ENCODE peak calls at places on chromosomes 16 and 17, in nine cellular contexts. H is tibial nerve, V is cardiac muscle cell, S is heart right ventricle, T is spleen, K is mucosa of descending colon, P is RWPE2, M is esophagus squamous epithelium, J is hepatocyte. B is an unnamed sample.

GRCh38 chr17:57135748-57136342 is 50.8 kb downstream of the AKAP1 start:
- DNase-seq in H (no peak), V (no peak), S (no peak), T (no peak), K (no peak), P (no peak), M (no peak), J (no peak), B (no peak)

GRCh38 chr17:59378621-59379194 is 47.3 kb downstream of the YPEL2 start:
- DNase-seq in H (no peak), V (peak), S (no peak), T (no peak), K (no peak), P (no peak), M (no peak), J (no peak), B (peak)

GRCh38 chr16:66127459-66128362 is 238.8 kb upstream of the CDH5 start:
- DNase-seq in H (peak), V (peak), S (peak), T (no peak), K (no peak), P (no peak), M (no peak), J (no peak), B (no peak)

GRCh38 chr17:152860-153420 is 15.6 kb downstream of the SCGB1C2 start:
- DNase-seq in H (no peak), V (no peak), S (no peak), T (peak), K (no peak), P (peak), M (no peak), J (no peak), B (no peak)

GRCh38 chr16:87576191-87576590 is 26.1 kb upstream of the JPH3 start:
- DNase-seq in H (no peak), V (no peak), S (no peak), T (no peak), K (no peak), P (no peak), M (no peak), J (no peak), B (no peak)

GRCh38 chr16:53111078-53111776 is 56.4 kb downstream of the CHD9 start:
- DNase-seq in H (no peak), V (peak), S (no peak), T (no peak), K (no peak), P (no peak), M (no peak), J (no peak), B (no peak)

GRCh38 chr16:2779978-2780898 is 3.2 kb upstream of the ELOB start:
- DNase-seq in H (no peak), V (no peak), S (no peak), T (peak), K (no peak), P (peak), M (no peak), J (no peak), B (no peak)

GRCh38 chr17:59714255-59714654 is 6.8 kb downstream of the VMP1 start:
- DNase-seq in H (no peak), V (no peak), S (no peak), T (no peak), K (no peak), P (no peak), M (no peak), J (no peak), B (no peak)

GRCh38 chr16:81526935-81527334 is 82.3 kb downstream of the CMIP start:
- DNase-seq in H (no peak), V (peak), S (peak), T (peak), K (peak), P (peak), M (no peak), J (peak), B (no peak)

GRCh38 chr17:29705352-29705751 is 82.6 kb upstream of the CORO6 start:
- DNase-seq in H (no peak), V (no peak), S (no peak), T (no peak), K (no peak), P (no peak), M (no peak), J (no peak), B (no peak)

GRCh38 chr17:81741594-81742452 is 29.7 kb downstream of the SLC25A10 start:
- DNase-seq in H (no peak), V (peak), S (no peak), T (no peak), K (peak), P (peak), M (no peak), J (no peak), B (no peak)

GRCh38 chr16:861446-861845 is 60.9 kb upstream of the GNG13 start:
- DNase-seq in H (no peak), V (no peak), S (no peak), T (peak), K (peak), P (no peak), M (no peak), J (no peak), B (no peak)

GRCh38 chr17:74097461-74098131 is 105.9 kb upstream of the RPL38 start:
- DNase-seq in H (no peak), V (no peak), S (no peak), T (no peak), K (no peak), P (no peak), M (no peak), J (no peak), B (no peak)

GRCh38 chr16:1793578-1794220 is at the start of gene IGFALS:
- DNase-seq in H (no peak), V (no peak), S (no peak), T (no peak), K (peak), P (no peak), M (no peak), J (peak), B (no peak)

GRCh38 chr16:75230471-75231110 is 11.8 kb downstream of the CTRB1 start:
- DNase-seq in H (no peak), V (no peak), S (no peak), T (no peak), K (no peak), P (no peak), M (no peak), J (no peak), B (no peak)

GRCh38 chr17:56499799-56500388 is 93.6 kb upstream of the NOG start:
- DNase-seq in H (peak), V (peak), S (no peak), T (no peak), K (no peak), P (no peak), M (no peak), J (peak), B (peak)

GRCh38 chr17:40495140-40495539 is 6.3 kb downstream of the TNS4 start:
- DNase-seq in H (no peak), V (no peak), S (no peak), T (no peak), K (no peak), P (no peak), M (no peak), J (no peak), B (no peak)

GRCh38 chr17:46769531-46770438 is 48.7 kb downstream of the WNT3 start:
- DNase-seq in H (no peak), V (no peak), S (no peak), T (no peak), K (no peak), P (no peak), M (no peak), J (no peak), B (peak)

GRCh38 chr17:83202002-83203000 is 122.9 kb downstream of the METRNL start:
- DNase-seq in H (peak), V (no peak), S (no peak), T (peak), K (peak), P (peak), M (no peak), J (no peak), B (peak)

GRCh38 chr16:4097826-4098240 is 18.4 kb downstream of the ADCY9 start:
- DNase-seq in H (no peak), V (peak), S (no peak), T (no peak), K (no peak), P (no peak), M (no peak), J (peak), B (no peak)

DNA sequence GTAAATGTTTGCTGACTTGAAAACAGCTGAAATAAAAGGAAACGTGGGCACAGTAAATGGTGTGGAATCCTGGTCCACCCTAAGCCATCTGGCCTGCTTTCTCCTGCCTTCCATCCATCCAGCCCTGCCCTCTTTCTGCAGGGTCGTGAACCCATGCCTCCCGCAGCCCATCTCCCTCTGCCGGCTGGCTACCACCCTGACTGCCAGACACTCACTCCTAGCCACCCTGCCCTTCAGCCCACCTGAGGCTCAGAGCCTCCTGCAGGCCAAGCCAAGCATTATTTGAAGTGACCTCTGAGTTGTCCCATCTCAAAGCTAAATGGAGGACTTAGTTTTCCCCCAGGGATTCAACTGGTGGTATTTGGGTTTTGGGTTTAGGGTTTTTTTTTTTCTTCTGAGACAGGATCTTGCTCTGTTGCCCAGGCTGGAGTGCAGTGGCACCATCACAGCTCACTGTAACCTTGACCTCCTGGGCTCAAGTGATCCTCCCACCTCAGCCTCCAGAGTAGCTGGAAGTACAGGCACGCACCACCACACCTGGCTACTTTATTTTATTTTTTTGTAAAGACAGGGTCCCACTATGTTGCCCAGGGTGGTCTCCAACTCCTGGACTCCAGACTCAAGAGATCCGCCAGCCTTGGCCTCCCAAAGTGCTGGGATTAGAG is 8.4 kb downstream of the ZDHHC1 start:
- DNase-seq in H (no peak), V (no peak), S (no peak), T (no peak), K (no peak), P (no peak), M (no peak), J (no peak), B (no peak)
- TF ChIP-seq CTCF in H (no peak), V (no peak), S (no peak), T (no peak), K (no peak), P (no peak), M (no peak), J (no peak), B (peak)

DNA sequence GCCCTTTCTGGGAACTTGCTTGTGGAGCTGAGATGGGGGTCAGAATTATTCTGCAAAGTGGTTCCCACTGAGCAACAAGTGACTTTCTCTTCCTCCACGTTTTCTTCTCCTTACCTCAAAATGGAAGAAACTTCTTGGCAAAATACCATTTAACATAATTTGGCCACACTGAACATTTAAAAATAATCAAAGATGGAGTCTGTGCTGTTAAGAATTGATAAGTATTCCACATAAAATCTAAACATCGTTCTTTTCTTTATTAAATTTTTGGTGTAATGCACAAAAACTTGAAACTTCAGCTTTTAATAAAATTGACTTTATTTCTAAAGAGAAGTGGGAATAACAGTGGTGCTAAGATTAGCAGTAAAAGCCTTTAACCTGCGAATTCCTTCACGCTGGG is 164.0 kb downstream of the PRKCA start:
- DNase-seq in H (no peak), V (no peak), S (no peak), T (no peak), K (no peak), P (no peak), M (no peak), J (no peak), B (no peak)
- H3K4me3 ChIP-seq in H (peak), V (no peak), S (no peak), T (no peak), K (no peak), P (no peak), M (peak), J (no peak), B (no peak)

GRCh38 chr16:35188288-35189155 is 1729.1 kb downstream of the TP53TG3F start:
- DNase-seq in H (no peak), V (no peak), S (no peak), T (no peak), K (peak), P (no peak), M (no peak), J (no peak), B (no peak)
- TF ChIP-seq CTCF in H (no peak), V (no peak), S (peak), T (no peak), K (no peak), P (peak), M (no peak), J (no peak), B (no peak)

GRCh38 chr16:73671102-73671501 is 623.2 kb upstream of the ZFHX3 start:
- DNase-seq in H (no peak), V (no peak), S (no peak), T (no peak), K (no peak), P (no peak), M (no peak), J (no peak), B (no peak)
- H3K4me3 ChIP-seq in H (no peak), V (no peak), S (no peak), T (no peak), K (no peak), P (no peak), M (no peak), J (no peak), B (no peak)

DNA sequence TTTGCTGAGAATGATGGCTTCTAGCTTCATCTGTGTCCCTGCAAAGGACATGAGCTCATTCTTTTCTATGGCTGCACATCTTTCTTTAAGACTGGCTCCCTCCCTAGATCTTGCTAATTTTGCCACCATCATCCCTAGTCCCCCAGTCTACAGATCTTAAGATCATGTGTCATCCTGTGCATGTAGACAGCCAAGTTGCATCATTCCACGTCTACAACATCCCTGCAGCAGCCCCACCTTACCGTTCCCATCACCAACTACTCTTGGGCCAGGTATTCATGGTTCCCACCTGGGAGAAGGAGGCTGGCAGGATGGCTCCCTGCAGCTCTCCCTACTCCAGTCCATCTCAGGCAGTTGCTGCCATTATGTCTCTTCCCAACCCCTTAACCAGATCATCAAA is 12.3 kb downstream of the CPPED1 start:
- DNase-seq in H (no peak), V (no peak), S (no peak), T (peak), K (no peak), P (no peak), M (no peak), J (no peak), B (no peak)
- TF ChIP-seq CTCF in H (no peak), V (no peak), S (no peak), T (no peak), K (no peak), P (no peak), M (no peak), J (no peak), B (no peak)

GRCh38 chr17:65558311-65558682 is 3.2 kb downstream of the AXIN2 start:
- DNase-seq in H (no peak), V (no peak), S (no peak), T (no peak), K (no peak), P (no peak), M (no peak), J (no peak), B (no peak)

GRCh38 chr17:65557349-65558310 is 3.8 kb downstream of the AXIN2 start:
- DNase-seq in H (no peak), V (peak), S (no peak), T (no peak), K (no peak), P (no peak), M (no peak), J (peak), B (peak)

GRCh38 chr17:65556910-65557348 is 4.5 kb downstream of the AXIN2 start:
- DNase-seq in H (no peak), V (no peak), S (no peak), T (no peak), K (no peak), P (no peak), M (no peak), J (no peak), B (no peak)

GRCh38 chr17:65554568-65555223 is 6.8 kb downstream of the AXIN2 start:
- DNase-seq in H (no peak), V (no peak), S (peak), T (no peak), K (no peak), P (no peak), M (no peak), J (peak), B (no peak)

DNA sequence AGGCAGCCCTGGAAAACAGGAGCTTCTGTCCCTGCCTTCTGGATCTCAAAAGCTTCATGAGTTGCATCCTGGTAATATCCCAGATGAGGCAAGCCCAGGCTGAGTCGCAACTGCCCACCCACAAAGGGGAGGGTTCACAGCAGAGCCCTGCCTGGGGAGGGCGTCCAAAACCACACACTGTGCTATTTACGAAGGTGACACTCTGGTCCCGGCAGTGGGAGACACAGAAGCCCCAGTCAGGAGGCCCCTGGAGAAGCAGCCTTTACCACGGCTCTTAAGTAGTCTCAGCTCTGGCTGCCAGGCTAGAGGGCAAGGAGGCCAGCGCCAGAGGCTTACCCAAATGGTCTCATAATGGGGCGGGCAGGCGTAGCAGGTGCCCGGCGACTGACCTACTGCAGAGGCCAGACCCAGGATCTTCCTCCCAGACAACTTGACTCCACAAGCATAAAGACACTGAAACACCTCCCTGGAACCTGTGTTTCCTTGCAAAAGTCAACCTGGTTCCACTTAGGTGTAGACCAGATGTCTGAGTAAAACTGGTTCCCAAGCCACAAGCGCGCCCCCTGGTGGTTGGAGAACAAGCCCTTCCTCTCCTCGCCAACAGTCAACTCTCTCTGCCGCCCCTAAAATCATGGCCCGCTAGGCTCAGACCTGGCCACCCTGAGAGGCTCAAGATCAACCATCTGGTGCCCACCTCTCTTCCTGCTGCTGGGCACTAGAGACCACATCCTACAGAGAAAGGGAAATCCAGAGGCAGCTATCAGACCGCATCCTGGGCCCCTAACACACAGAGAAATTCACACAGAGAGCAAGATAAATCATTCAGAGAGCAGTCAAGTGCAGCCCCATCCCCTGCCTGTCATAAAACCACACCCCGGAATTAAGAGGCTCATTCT is 5.2 kb downstream of the AXIN2 start:
- DNase-seq in H (peak), V (peak), S (peak), T (peak), K (peak), P (no peak), M (no peak), J (peak), B (peak)
- H3K4me3 ChIP-seq in H (peak), V (peak), S (no peak), T (peak), K (no peak), P (no peak), M (no peak), J (no peak), B (no peak)

GRCh38 chr16:11234884-11235702 is 20.9 kb downstream of the SOCS1 start:
- DNase-seq in H (no peak), V (no peak), S (no peak), T (no peak), K (no peak), P (no peak), M (no peak), J (no peak), B (no peak)
- TF ChIP-seq CTCF in H (no peak), V (no peak), S (no peak), T (no peak), K (no peak), P (no peak), M (no peak), J (no peak), B (no peak)

GRCh38 chr16:55346475-55346874 is 22.5 kb downstream of the IRX6 start:
- DNase-seq in H (no peak), V (no peak), S (no peak), T (no peak), K (no peak), P (no peak), M (no peak), J (no peak), B (no peak)
- H3K4me3 ChIP-seq in H (no peak), V (no peak), S (no peak), T (no peak), K (no peak), P (no peak), M (no peak), J (no peak), B (no peak)

DNA sequence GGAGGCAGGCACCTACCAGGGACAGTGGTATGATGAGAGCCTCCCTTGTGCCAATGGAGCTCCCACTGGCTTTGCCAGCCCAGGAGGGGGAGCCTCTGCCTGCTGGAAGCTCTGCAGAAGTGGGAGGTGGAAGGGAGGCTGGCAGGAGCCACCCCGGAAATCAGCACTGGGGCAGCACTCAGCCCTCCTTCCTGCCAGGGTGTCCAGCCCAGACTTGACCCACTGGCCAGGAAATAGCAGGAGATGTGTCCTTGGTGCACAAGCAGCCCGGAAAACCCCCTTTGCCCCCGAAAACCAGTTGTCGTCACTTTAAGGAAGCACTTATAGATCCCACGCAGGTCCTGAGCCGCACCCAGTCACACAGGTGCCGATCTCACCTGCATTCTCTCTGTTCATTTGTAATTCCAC is 49.3 kb upstream of the CACNG4 start:
- DNase-seq in H (no peak), V (no peak), S (no peak), T (peak), K (peak), P (peak), M (no peak), J (peak), B (no peak)
- TF ChIP-seq CTCF in H (no peak), V (no peak), S (peak), T (no peak), K (peak), P (peak), M (peak), J (no peak), B (peak)

B was measured in foreskin fibroblast.